ENCODE peak calls at places on chromosomes 16 and 17, in six cellular contexts. One of them, this sample, is unnamed.

GRCh38 chr16:57299009-57299718 is 14.7 kb upstream of the PLLP start:
- DNase-seq in HepG2: peak; percentile 71
- DNase-seq in GM12878: no peak
- DNase-seq in K562: no peak
- DNase-seq in SK-N-SH: peak; percentile 69
- DNase-seq in A549: peak; percentile 86
- DNase-seq in this sample: no peak

GRCh38 chr16:63461248-63461841 is 1425.1 kb upstream of the CDH8 start:
- DNase-seq in HepG2: peak; percentile 25
- DNase-seq in GM12878: no peak
- DNase-seq in K562: peak; percentile 1
- DNase-seq in SK-N-SH: peak; percentile 18
- DNase-seq in A549: peak; percentile 38
- DNase-seq in this sample: no peak

GRCh38 chr16:77234611-77235010 is 35.4 kb downstream of the SYCE1L start:
- DNase-seq in HepG2: no peak
- DNase-seq in GM12878: no peak
- DNase-seq in K562: no peak
- DNase-seq in SK-N-SH: no peak
- DNase-seq in A549: no peak
- DNase-seq in this sample: no peak

GRCh38 chr16:13298676-13299075 is 397.3 kb downstream of the SHISA9 start:
- DNase-seq in HepG2: no peak
- DNase-seq in GM12878: no peak
- DNase-seq in K562: no peak
- DNase-seq in SK-N-SH: no peak
- DNase-seq in A549: no peak
- DNase-seq in this sample: peak; percentile 48

GRCh38 chr16:57504491-57504890 is 18.2 kb upstream of the DOK4 start:
- DNase-seq in HepG2: no peak
- DNase-seq in GM12878: no peak
- DNase-seq in K562: no peak
- DNase-seq in SK-N-SH: no peak
- DNase-seq in A549: no peak
- DNase-seq in this sample: no peak

GRCh38 chr16:81369888-81370504 is 55.2 kb downstream of the GAN start:
- DNase-seq in HepG2: no peak
- DNase-seq in GM12878: peak; percentile 24
- DNase-seq in K562: no peak
- DNase-seq in SK-N-SH: no peak
- DNase-seq in A549: no peak
- DNase-seq in this sample: no peak

GRCh38 chr16:65071371-65072311 is 50.2 kb downstream of the CDH11 start:
- DNase-seq in HepG2: no peak
- DNase-seq in GM12878: no peak
- DNase-seq in K562: no peak
- DNase-seq in SK-N-SH: no peak
- DNase-seq in A549: no peak
- DNase-seq in this sample: no peak

GRCh38 chr17:50511058-50511457 is 2.8 kb downstream of the MYCBPAP start:
- DNase-seq in HepG2: no peak
- DNase-seq in GM12878: peak; percentile 83
- DNase-seq in K562: no peak
- DNase-seq in SK-N-SH: no peak
- DNase-seq in A549: no peak
- DNase-seq in this sample: no peak

GRCh38 chr17:40538019-40538935 is 27.0 kb downstream of the CCR7 start:
- DNase-seq in HepG2: no peak
- DNase-seq in GM12878: no peak
- DNase-seq in K562: no peak
- DNase-seq in SK-N-SH: no peak
- DNase-seq in A549: no peak
- DNase-seq in this sample: no peak

GRCh38 chr16:85657996-85658395 is 30.8 kb downstream of the GINS2 start:
- DNase-seq in HepG2: no peak
- DNase-seq in GM12878: no peak
- DNase-seq in K562: no peak
- DNase-seq in SK-N-SH: no peak
- DNase-seq in A549: no peak
- DNase-seq in this sample: no peak

GRCh38 chr17:75077490-75078096 is 10.2 kb upstream of the SLC16A5 start:
- DNase-seq in HepG2: no peak
- DNase-seq in GM12878: no peak
- DNase-seq in K562: no peak
- DNase-seq in SK-N-SH: no peak
- DNase-seq in A549: no peak
- DNase-seq in this sample: no peak

GRCh38 chr17:76497979-76498885 is 3.0 kb downstream of the RHBDF2 start:
- DNase-seq in HepG2: peak; percentile 55
- DNase-seq in GM12878: no peak
- DNase-seq in K562: no peak
- DNase-seq in SK-N-SH: peak; percentile 96
- DNase-seq in A549: peak; percentile 70
- DNase-seq in this sample: no peak

GRCh38 chr17:14940946-14941280 is 324.2 kb downstream of the PMP22 start:
- DNase-seq in HepG2: no peak
- DNase-seq in GM12878: no peak
- DNase-seq in K562: no peak
- DNase-seq in SK-N-SH: no peak
- DNase-seq in A549: no peak
- DNase-seq in this sample: no peak

GRCh38 chr16:70433456-70434103 is 5.3 kb downstream of the ST3GAL2 start:
- DNase-seq in HepG2: no peak
- DNase-seq in GM12878: no peak
- DNase-seq in K562: peak; percentile 45
- DNase-seq in SK-N-SH: peak; percentile 70
- DNase-seq in A549: peak; percentile 48
- DNase-seq in this sample: no peak

GRCh38 chr17:9520649-9521435 is 54.8 kb downstream of the STX8 start:
- DNase-seq in HepG2: no peak
- DNase-seq in GM12878: no peak
- DNase-seq in K562: peak; percentile 42
- DNase-seq in SK-N-SH: no peak
- DNase-seq in A549: no peak
- DNase-seq in this sample: no peak

GRCh38 chr17:9517396-9517795 is 58.2 kb downstream of the STX8 start:
- DNase-seq in HepG2: no peak
- DNase-seq in GM12878: no peak
- DNase-seq in K562: no peak
- DNase-seq in SK-N-SH: no peak
- DNase-seq in A549: no peak
- DNase-seq in this sample: no peak

GRCh38 chr17:9522074-9522473 is 53.5 kb downstream of the STX8 start:
- DNase-seq in HepG2: peak; percentile 44
- DNase-seq in GM12878: no peak
- DNase-seq in K562: peak; percentile 52
- DNase-seq in SK-N-SH: peak; percentile 49
- DNase-seq in A549: peak; percentile 60
- DNase-seq in this sample: no peak

GRCh38 chr17:9519873-9520272 is 55.7 kb downstream of the STX8 start:
- DNase-seq in HepG2: no peak
- DNase-seq in GM12878: no peak
- DNase-seq in K562: no peak
- DNase-seq in SK-N-SH: no peak
- DNase-seq in A549: no peak
- DNase-seq in this sample: no peak
- TF ChIP-seq EP300 in HepG2: no peak
- TF ChIP-seq EP300 in GM12878: no peak
- TF ChIP-seq EP300 in K562: no peak
- TF ChIP-seq EP300 in SK-N-SH: no peak
- TF ChIP-seq EP300 in A549: no peak
- TF ChIP-seq EP300 in this sample: no peak

DNA sequence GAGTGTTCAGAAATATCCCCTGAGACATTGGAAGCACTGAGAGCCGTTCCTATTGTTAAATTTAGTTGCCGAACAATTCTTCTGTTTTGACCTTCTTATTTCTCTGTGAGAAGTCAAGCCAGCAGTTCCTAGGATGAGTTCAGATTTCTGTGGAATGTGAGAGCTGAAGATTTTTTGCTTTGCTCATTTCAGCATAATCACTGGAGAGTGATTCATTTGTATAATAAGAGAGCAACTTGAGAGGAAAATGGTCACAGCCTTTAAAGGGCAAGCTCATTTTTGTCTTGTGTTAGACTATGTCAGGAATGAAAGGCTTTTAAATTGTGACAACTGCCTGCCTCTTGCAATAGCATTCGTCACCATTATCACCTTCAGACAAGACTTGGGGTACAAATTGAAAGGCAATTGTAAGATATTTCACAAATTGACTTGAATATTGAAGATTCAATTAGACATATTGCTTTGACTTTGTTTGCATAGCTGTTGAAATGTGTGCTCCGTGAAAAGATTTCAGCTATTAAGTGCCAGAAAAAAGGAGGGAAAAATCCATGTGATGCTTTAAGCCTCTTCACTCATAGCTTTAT is 900.0 kb upstream of the GOT2 start:
- DNase-seq in HepG2: no peak
- DNase-seq in GM12878: no peak
- DNase-seq in K562: no peak
- DNase-seq in SK-N-SH: no peak
- DNase-seq in A549: peak; percentile 6
- DNase-seq in this sample: no peak
- H3K4me2 ChIP-seq in HepG2: no peak overlapping the region
- H3K4me2 ChIP-seq in GM12878: no peak overlapping the region
- H3K4me2 ChIP-seq in K562: no peak overlapping the region
- H3K4me2 ChIP-seq in SK-N-SH: no peak overlapping the region
- H3K4me2 ChIP-seq in A549: peak overlapping the region; percentile 45
- H3K4me2 ChIP-seq in this sample: no peak overlapping the region

GRCh38 chr16:50977064-50977621 is 173.9 kb downstream of the SALL1 start:
- DNase-seq in HepG2: no peak
- DNase-seq in GM12878: no peak
- DNase-seq in K562: no peak
- DNase-seq in SK-N-SH: no peak
- DNase-seq in A549: no peak
- DNase-seq in this sample: no peak

GRCh38 chr16:50974438-50975036 is 176.5 kb downstream of the SALL1 start:
- DNase-seq in HepG2: no peak
- DNase-seq in GM12878: no peak
- DNase-seq in K562: no peak
- DNase-seq in SK-N-SH: no peak
- DNase-seq in A549: no peak
- DNase-seq in this sample: no peak

GRCh38 chr16:50967827-50968612 is 183.1 kb downstream of the SALL1 start:
- DNase-seq in HepG2: no peak
- DNase-seq in GM12878: no peak
- DNase-seq in K562: no peak
- DNase-seq in SK-N-SH: no peak
- DNase-seq in A549: no peak
- DNase-seq in this sample: no peak

GRCh38 chr16:50970221-50970620 is 180.8 kb downstream of the SALL1 start:
- DNase-seq in HepG2: no peak
- DNase-seq in GM12878: no peak
- DNase-seq in K562: no peak
- DNase-seq in SK-N-SH: no peak
- DNase-seq in A549: no peak
- DNase-seq in this sample: no peak

DNA sequence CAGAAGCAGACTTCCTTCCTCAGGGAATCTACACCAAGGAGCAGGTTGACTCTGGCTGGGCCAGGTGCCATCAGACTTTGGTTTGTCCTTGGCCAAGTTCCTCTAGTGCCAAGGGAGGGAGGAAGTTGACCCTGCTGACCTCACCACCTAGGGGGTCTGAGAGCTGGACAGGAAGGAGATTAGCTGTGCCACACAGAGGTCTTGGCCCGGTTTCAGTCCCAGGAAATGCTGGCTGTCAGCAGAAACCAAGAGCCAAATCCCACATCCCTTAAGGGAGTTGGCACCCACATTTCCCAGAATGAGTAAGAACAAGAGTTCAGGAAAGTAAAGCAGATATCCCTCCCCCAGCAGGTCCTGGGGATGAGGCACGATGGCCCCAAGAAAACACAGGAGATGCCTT is 178.2 kb downstream of the SALL1 start:
- DNase-seq in HepG2: no peak
- DNase-seq in GM12878: no peak
- DNase-seq in K562: no peak
- DNase-seq in SK-N-SH: no peak
- DNase-seq in A549: no peak
- DNase-seq in this sample: no peak
- TF ChIP-seq EP300 in HepG2: no peak
- TF ChIP-seq EP300 in GM12878: no peak
- TF ChIP-seq EP300 in K562: no peak
- TF ChIP-seq EP300 in SK-N-SH: no peak
- TF ChIP-seq EP300 in A549: no peak
- TF ChIP-seq EP300 in this sample: no peak

DNA sequence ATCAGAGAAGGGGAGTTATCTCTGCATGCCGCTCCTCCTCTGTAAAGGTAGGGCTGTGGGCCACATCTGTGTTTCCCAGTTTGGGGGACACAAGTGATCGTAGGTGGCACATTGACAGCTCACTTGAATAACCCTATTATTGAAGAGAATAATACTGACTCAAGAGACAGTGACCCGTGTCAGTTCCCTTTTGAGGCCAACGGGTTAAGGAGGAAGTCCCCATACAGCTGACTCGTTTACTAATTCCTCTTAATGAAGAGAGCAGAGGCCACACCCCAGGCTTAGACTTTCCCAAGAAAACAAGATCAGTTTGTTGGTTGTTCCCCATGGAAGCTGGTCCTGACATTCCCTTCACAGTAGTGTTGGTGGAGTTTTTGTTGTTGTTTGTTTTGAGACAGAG is 33.0 kb downstream of the IL4R start:
- DNase-seq in HepG2: no peak
- DNase-seq in GM12878: no peak
- DNase-seq in K562: no peak
- DNase-seq in SK-N-SH: no peak
- DNase-seq in A549: no peak
- DNase-seq in this sample: no peak
- H3K4me2 ChIP-seq in HepG2: no peak overlapping the region
- H3K4me2 ChIP-seq in GM12878: no peak overlapping the region
- H3K4me2 ChIP-seq in K562: no peak overlapping the region
- H3K4me2 ChIP-seq in SK-N-SH: no peak overlapping the region
- H3K4me2 ChIP-seq in A549: no peak overlapping the region
- H3K4me2 ChIP-seq in this sample: no peak overlapping the region

DNA sequence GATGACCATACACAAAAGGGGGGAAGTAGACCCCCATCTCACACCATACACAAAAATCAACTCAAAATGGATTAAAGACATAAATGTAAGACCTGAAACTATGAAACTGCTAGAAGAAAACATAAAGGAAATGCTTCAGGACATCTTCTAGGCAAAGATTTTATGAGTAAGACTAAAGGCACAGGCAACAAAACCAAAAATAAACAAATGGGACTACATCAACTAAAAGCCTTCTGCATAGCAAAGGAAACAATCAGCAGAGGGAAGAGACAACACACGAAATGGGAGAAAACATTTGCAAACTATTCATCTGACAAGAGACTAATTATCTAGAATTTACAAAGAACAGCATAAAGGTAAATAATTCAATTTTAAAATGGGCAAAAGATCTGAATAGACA is 152.1 kb downstream of the AXIN2 start:
- DNase-seq in HepG2: no peak
- DNase-seq in GM12878: no peak
- DNase-seq in K562: no peak
- DNase-seq in SK-N-SH: no peak
- DNase-seq in A549: no peak
- DNase-seq in this sample: no peak
- TF ChIP-seq EP300 in HepG2: no peak
- TF ChIP-seq EP300 in GM12878: no peak
- TF ChIP-seq EP300 in K562: no peak
- TF ChIP-seq EP300 in SK-N-SH: no peak
- TF ChIP-seq EP300 in A549: no peak
- TF ChIP-seq EP300 in this sample: no peak